ENCODE peak calls at places on chromosomes 5 and 9, in four cellular contexts. T is HepG2, W is K562, B is GM12878. U is an unnamed sample.

GRCh38 chr9:37622462-37622861 is 28.3 kb upstream of the FRMPD1 start:
- DNase-seq in T (no peak), W (no peak), B (no peak), U (no peak)

GRCh38 chr9:137218754-137219271 is 3.2 kb downstream of the RNF208 start:
- DNase-seq in T (peak; percentile 81), W (peak; percentile 89), B (no peak), U (no peak)

GRCh38 chr5:26143259-26143658 is 895.1 kb downstream of the CDH9 start:
- DNase-seq in T (no peak), W (no peak), B (no peak), U (no peak)

GRCh38 chr5:106397700-106398099 is 1273.0 kb downstream of the EFNA5 start:
- DNase-seq in T (no peak), W (no peak), B (no peak), U (no peak)

GRCh38 chr9:8855046-8855445 is 1055.5 kb upstream of the DMAC1 start:
- DNase-seq in T (no peak), W (no peak), B (no peak), U (no peak)

GRCh38 chr9:4738866-4739586 is 2.0 kb downstream of the AK3 start:
- DNase-seq in T (peak; percentile 72), W (no peak), B (no peak), U (no peak)

GRCh38 chr9:37621299-37621934 is 29.0 kb upstream of the TOMM5 start:
- DNase-seq in T (no peak), W (peak; percentile 25), B (no peak), U (no peak)

GRCh38 chr9:106718996-106719395 is 144.0 kb upstream of the ZNF462 start:
- DNase-seq in T (no peak), W (no peak), B (no peak), U (no peak)

GRCh38 chr9:89677696-89678393 is 73.0 kb downstream of the GADD45G start:
- DNase-seq in T (no peak), W (no peak), B (no peak), U (peak; percentile 70)

GRCh38 chr5:180803181-180804128 is 849 bp upstream of the MGAT1 start:
- DNase-seq in T (peak; percentile 48), W (peak; percentile 69), B (peak; percentile 85), U (peak; percentile 61)

GRCh38 chr5:101937041-101937440 is 359.0 kb downstream of the SLCO4C1 start:
- DNase-seq in T (no peak), W (no peak), B (no peak), U (no peak)

GRCh38 chr9:108057421-108058136 is 568.0 kb upstream of the KLF4 start:
- DNase-seq in T (no peak), W (no peak), B (no peak), U (no peak)

GRCh38 chr9:131264231-131264630 is 12.1 kb downstream of the FAM78A start:
- DNase-seq in T (no peak), W (peak; percentile 63), B (no peak), U (no peak)

GRCh38 chr9:72597181-72597517 is 75.7 kb downstream of the TMC1 start:
- DNase-seq in T (no peak), W (no peak), B (no peak), U (peak; percentile 21)

GRCh38 chr5:132102101-132102701 is 28.6 kb downstream of the CSF2 start:
- DNase-seq in T (no peak), W (no peak), B (no peak), U (no peak)

GRCh38 chr9:82488319-82488701 is 499.7 kb downstream of the SPATA31D1 start:
- DNase-seq in T (no peak), W (no peak), B (no peak), U (no peak)

GRCh38 chr5:17248999-17249634 is 31.7 kb downstream of the BASP1 start:
- DNase-seq in T (no peak), W (no peak), B (no peak), U (no peak)

GRCh38 chr9:89477811-89478583 is 19.9 kb downstream of the SEMA4D start:
- DNase-seq in T (no peak), W (no peak), B (no peak), U (no peak)

GRCh38 chr9:98773721-98774120 is 22.6 kb downstream of the ANKS6 start:
- DNase-seq in T (no peak), W (no peak), B (no peak), U (no peak)

GRCh38 chr5:84014966-84015365 is 294.3 kb upstream of the HAPLN1 start:
- DNase-seq in T (no peak), W (no peak), B (no peak), U (no peak)

GRCh38 chr9:114487607-114488300 is 17.5 kb downstream of the WHRN start:
- DNase-seq in T (peak; percentile 71), W (peak; percentile 78), B (peak; percentile 34), U (peak; percentile 69)

GRCh38 chr9:124774131-124774978 is 2.6 kb upstream of the OLFML2A start:
- DNase-seq in T (peak; percentile 61), W (peak; percentile 84), B (peak; percentile 50), U (peak; percentile 94)

GRCh38 chr9:28260331-28260730 is 687.0 kb upstream of the C9orf72 start:
- DNase-seq in T (no peak), W (no peak), B (no peak), U (no peak)

GRCh38 chr5:154197801-154198461 is 7.4 kb downstream of the GALNT10 start:
- DNase-seq in T (peak; percentile 44), W (no peak), B (peak; percentile 53), U (no peak)

GRCh38 chr9:101376117-101376866 is 8.5 kb downstream of the BAAT start:
- DNase-seq in T (no peak), W (no peak), B (no peak), U (no peak)

GRCh38 chr5:51378415-51378777 is 4.9 kb upstream of the ISL1 start:
- DNase-seq in T (no peak), W (no peak), B (no peak), U (peak; percentile 56)

GRCh38 chr5:108681079-108681921 is 66.4 kb upstream of the FER start:
- DNase-seq in T (peak; percentile 50), W (peak; percentile 62), B (peak; percentile 67), U (no peak)

GRCh38 chr5:118989816-118990215 is 1.5 kb upstream of the DTWD2 start:
- DNase-seq in T (no peak), W (peak; percentile 44), B (no peak), U (no peak)

GRCh38 chr5:87120518-87121314 is 147.0 kb upstream of the RASA1 start:
- DNase-seq in T (no peak), W (no peak), B (no peak), U (no peak)

GRCh38 chr5:180639743-180640300 is 9.6 kb downstream of the FLT4 start:
- DNase-seq in T (no peak), W (no peak), B (no peak), U (peak; percentile 10)

DNA sequence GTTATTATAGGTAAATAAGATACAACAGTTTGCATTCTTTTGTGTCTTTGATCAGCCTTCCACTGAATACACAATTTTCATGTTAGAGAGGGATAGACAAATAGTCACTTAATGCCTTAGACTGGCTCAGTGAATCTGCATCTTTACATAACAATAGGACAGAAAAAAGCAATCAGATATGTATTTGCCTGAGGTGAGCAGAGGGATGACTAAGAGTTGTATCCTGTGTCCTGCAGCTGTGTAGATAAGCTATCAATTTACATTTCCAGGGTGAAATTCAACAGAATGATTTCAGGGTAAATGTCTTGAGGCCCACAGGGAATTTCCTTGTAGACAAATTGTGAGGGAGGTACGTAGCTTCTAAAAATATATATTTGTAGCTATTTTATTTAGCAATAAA is 586.2 kb upstream of the CDH6 start:
- DNase-seq in T (peak; percentile 45), W (no peak), B (no peak), U (no peak)
- TF ChIP-seq CREM in T (no peak), W (no peak), B (no peak), U (no peak)

GRCh38 chr5:158538506-158539074 is 561.1 kb downstream of the EBF1 start:
- DNase-seq in T (no peak), W (no peak), B (peak; percentile 27), U (peak; percentile 18)
- TF ChIP-seq CREM in T (no peak), W (no peak), B (no peak), U (no peak)

GRCh38 chr5:67214036-67214435 is 17.4 kb upstream of the CD180 start:
- DNase-seq in T (no peak), W (no peak), B (no peak), U (no peak)

GRCh38 chr5:67221487-67222242 is 25.1 kb upstream of the CD180 start:
- DNase-seq in T (no peak), W (no peak), B (no peak), U (no peak)

GRCh38 chr5:67214713-67215591 is 18.4 kb upstream of the CD180 start:
- DNase-seq in T (no peak), W (no peak), B (no peak), U (no peak)

GRCh38 chr5:67211926-67212325 is 15.3 kb upstream of the CD180 start:
- DNase-seq in T (no peak), W (no peak), B (no peak), U (no peak)

DNA sequence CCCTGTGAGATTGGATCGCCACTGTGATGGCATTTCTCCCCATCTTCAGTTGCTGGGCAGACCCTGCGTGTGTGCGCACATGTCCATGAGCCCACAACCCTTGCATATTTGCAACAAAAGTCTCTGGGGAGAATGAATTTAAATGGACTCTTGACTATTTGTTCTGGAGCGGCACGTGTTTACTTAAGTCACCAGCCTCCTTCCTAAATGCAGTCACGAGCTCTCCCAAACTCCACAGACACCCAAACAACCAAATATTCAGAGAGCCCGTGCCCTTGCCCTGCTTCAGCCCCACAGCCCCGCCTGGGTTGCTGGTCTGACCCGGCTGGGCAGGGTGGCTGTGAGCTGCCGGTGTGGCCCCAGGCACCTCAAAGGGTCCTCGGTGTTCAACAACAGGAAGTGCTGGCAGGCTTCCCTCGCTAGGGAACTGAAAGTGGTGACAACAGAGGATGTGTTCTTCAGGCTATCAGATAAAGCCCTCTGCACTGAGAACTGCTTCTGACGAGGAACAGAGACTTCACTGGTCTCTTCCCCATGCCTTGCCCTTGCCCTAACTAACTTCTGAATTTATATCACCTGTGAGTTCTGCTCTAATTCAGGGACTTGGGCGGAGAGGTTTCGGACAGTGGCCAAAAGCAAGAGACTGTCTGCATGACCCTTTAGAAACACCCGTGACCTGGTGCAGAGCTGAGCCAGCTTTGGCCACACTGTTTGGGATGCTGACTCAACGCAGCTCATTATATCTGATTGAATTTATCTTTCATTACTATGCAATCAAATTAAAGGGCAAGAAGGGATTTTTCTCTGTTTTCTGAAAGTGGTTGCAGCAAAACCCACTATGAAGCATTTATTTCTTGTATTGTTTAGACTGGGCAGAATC is 19.2 kb upstream of the CD180 start:
- DNase-seq in T (peak; percentile 71), W (no peak), B (peak; percentile 79), U (no peak)
- TF ChIP-seq CREM in T (no peak), W (peak; percentile 7), B (peak; percentile 79), U (no peak)

GRCh38 chr5:143105216-143105905 is 298.1 kb downstream of the NR3C1 start:
- DNase-seq in T (no peak), W (no peak), B (no peak), U (no peak)

GRCh38 chr5:143108498-143109128 is 294.9 kb downstream of the NR3C1 start:
- DNase-seq in T (peak; percentile 39), W (no peak), B (no peak), U (no peak)

GRCh38 chr5:143102414-143102813 is 301.1 kb downstream of the NR3C1 start:
- DNase-seq in T (no peak), W (no peak), B (no peak), U (no peak)

GRCh38 chr5:143101740-143102386 is 301.6 kb downstream of the NR3C1 start:
- DNase-seq in T (no peak), W (peak; percentile 23), B (no peak), U (no peak)

DNA sequence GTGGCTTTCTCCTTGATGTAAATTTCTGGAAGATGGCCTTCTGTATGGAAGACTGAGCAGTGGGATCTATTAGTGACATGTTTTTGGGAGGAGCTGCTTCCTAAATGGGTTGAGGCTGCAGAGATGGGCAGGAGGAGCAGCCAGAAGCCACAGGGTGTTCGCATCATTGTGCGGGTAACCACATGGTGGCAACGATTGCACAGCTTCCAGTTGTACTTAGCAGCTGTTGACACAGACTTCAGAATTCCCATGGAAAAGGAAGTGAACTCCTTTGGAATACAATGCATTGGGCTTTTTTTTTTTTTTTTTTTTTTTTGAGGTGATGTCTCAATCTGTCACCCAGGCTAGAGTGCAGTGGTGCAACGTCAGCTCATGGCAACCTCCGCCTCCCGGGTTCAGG is 297.3 kb downstream of the NR3C1 start:
- DNase-seq in T (peak; percentile 80), W (no peak), B (no peak), U (peak; percentile 35)
- TF ChIP-seq CREM in T (no peak), W (no peak), B (no peak), U (no peak)